ENCODE peak calls at places on chromosomes 1 and 21, in ten cellular contexts. H, C, V, F, L, W, J, P, D and O are unnamed samples.

GRCh38 chr1:64608015-64608650 is 136.7 kb upstream of the RAVER2 start:
- DNase-seq in H (no peak), C (no peak), V (no peak), F (no peak), L (no peak), W (no peak), J (no peak), P (no peak), D (peak), O (no peak)

GRCh38 chr21:35048706-35049617 is at the start of gene RUNX1:
- DNase-seq in H (peak), C (peak), V (no peak), F (no peak), L (no peak), W (peak), J (peak), P (peak), D (no peak), O (peak)

GRCh38 chr1:67052741-67053534 is 1.0 kb downstream of the SLC35D1 start:
- DNase-seq in H (peak), C (peak), V (peak), F (peak), L (peak), W (peak), J (peak), P (peak), D (peak), O (peak)

GRCh38 chr21:19683492-19683891 is 1279.9 kb upstream of the TMPRSS15 start:
- DNase-seq in H (no peak), C (no peak), V (no peak), F (no peak), L (no peak), W (no peak), J (no peak), P (no peak), D (no peak), O (no peak)

GRCh38 chr1:95352767-95353166 is 118.8 kb downstream of the RWDD3 start:
- DNase-seq in H (no peak), C (no peak), V (no peak), F (no peak), L (no peak), W (no peak), J (peak), P (peak), D (peak), O (no peak)

GRCh38 chr1:167905182-167905581 is 8.8 kb downstream of the ADCY10 start:
- DNase-seq in H (no peak), C (no peak), V (no peak), F (no peak), L (no peak), W (no peak), J (no peak), P (no peak), D (no peak), O (no peak)

GRCh38 chr1:46535063-46535462 is 16.4 kb downstream of the KNCN start:
- DNase-seq in H (no peak), C (no peak), V (no peak), F (no peak), L (peak), W (peak), J (peak), P (no peak), D (no peak), O (peak)

GRCh38 chr21:15127437-15127836 is 62.6 kb upstream of the NRIP1 start:
- DNase-seq in H (no peak), C (no peak), V (no peak), F (no peak), L (no peak), W (no peak), J (no peak), P (no peak), D (no peak), O (no peak)

GRCh38 chr1:60280256-60280655 is 206.7 kb upstream of the C1orf87 start:
- DNase-seq in H (no peak), C (no peak), V (no peak), F (peak), L (no peak), W (no peak), J (no peak), P (no peak), D (no peak), O (no peak)

GRCh38 chr1:185421485-185422100 is 104.5 kb upstream of the IVNS1ABP start:
- DNase-seq in H (no peak), C (no peak), V (no peak), F (no peak), L (no peak), W (no peak), J (no peak), P (no peak), D (no peak), O (no peak)

GRCh38 chr1:229114315-229114714 is 156.6 kb upstream of the RAB4A start:
- DNase-seq in H (no peak), C (no peak), V (peak), F (no peak), L (peak), W (no peak), J (no peak), P (no peak), D (no peak), O (no peak)

GRCh38 chr1:24955161-24955560 is 25.1 kb upstream of the RUNX3 start:
- DNase-seq in H (no peak), C (no peak), V (no peak), F (no peak), L (no peak), W (no peak), J (no peak), P (no peak), D (no peak), O (no peak)

GRCh38 chr1:67377253-67377652 is 52.9 kb downstream of the SERBP1 start:
- DNase-seq in H (no peak), C (no peak), V (no peak), F (no peak), L (no peak), W (no peak), J (no peak), P (no peak), D (no peak), O (peak)

GRCh38 chr1:186234976-186235686 is 139.9 kb downstream of the TPR start:
- DNase-seq in H (no peak), C (no peak), V (no peak), F (no peak), L (no peak), W (no peak), J (no peak), P (no peak), D (no peak), O (peak)

GRCh38 chr1:207047529-207047928 is 3.5 kb downstream of the YOD1 start:
- DNase-seq in H (no peak), C (no peak), V (no peak), F (no peak), L (no peak), W (no peak), J (no peak), P (no peak), D (no peak), O (peak)

GRCh38 chr1:84849312-84849711 is 43.7 kb downstream of the LPAR3 start:
- DNase-seq in H (no peak), C (no peak), V (no peak), F (no peak), L (no peak), W (no peak), J (no peak), P (no peak), D (no peak), O (no peak)

GRCh38 chr1:110581637-110582036 is 24.5 kb downstream of the KCNA2 start:
- DNase-seq in H (no peak), C (no peak), V (no peak), F (no peak), L (no peak), W (no peak), J (no peak), P (no peak), D (no peak), O (no peak)

GRCh38 chr1:16145988-16146887 is 9.6 kb downstream of the EPHA2 start:
- DNase-seq in H (no peak), C (no peak), V (peak), F (peak), L (peak), W (peak), J (peak), P (peak), D (peak), O (peak)

GRCh38 chr1:176770066-176770465 is 307.1 kb downstream of the PAPPA2 start:
- DNase-seq in H (no peak), C (no peak), V (no peak), F (no peak), L (no peak), W (no peak), J (no peak), P (no peak), D (no peak), O (no peak)

GRCh38 chr1:23184203-23184602 is 15.5 kb upstream of the LUZP1 start:
- DNase-seq in H (no peak), C (no peak), V (no peak), F (no peak), L (no peak), W (no peak), J (no peak), P (no peak), D (no peak), O (no peak)

GRCh38 chr1:232754930-232755329 is 50.3 kb upstream of the MAP10 start:
- DNase-seq in H (no peak), C (no peak), V (no peak), F (no peak), L (no peak), W (no peak), J (no peak), P (no peak), D (no peak), O (no peak)

GRCh38 chr1:44134071-44134920 is 7.1 kb downstream of the KLF18 start:
- DNase-seq in H (no peak), C (no peak), V (no peak), F (no peak), L (no peak), W (no peak), J (no peak), P (no peak), D (no peak), O (no peak)

GRCh38 chr1:44131411-44131810 is 10.0 kb downstream of the KLF18 start:
- DNase-seq in H (no peak), C (no peak), V (no peak), F (no peak), L (no peak), W (no peak), J (no peak), P (no peak), D (no peak), O (no peak)

DNA sequence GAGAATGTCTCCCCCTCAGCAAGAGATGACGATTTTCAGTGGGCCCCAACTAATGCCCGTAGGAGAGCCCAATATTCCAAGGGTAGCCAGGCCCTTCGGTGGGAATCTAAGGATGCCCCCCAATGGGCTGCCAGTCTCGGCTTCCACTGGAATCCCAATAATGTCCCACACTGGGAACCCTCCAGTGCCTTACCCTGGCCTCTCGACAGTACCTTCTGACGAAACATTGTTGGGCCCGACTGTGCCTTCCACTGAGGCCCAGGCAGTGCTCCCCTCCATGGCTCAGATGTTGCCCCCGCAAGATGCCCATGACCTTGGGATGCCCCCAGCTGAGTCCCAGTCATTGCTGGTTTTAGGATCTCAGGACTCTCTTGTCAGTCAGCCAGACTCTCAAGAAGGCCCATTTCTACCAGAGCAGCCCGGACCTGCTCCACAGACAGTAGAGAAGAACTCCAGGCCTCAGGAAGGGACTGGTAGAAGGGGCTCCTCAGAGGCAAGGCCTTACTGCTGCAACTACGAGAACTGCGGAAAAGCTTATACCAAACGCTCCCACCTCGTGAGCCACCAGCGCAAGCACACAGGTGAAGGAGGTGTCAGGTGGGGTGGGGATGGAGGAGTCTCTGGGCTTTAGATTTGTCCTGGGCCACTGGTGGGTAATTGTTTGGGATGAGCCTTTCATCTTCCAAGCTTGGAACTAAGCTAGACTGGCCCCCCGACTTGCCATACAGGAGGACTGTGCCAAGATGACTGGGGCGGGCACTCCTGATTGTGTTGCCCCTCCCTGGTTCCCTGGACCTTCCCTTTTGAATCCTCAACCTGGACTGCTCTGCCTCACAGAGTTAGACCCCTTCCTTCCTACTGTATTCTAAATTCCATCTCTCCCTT is 11.2 kb downstream of the KLF17 start:
- DNase-seq in H (no peak), C (no peak), V (no peak), F (no peak), L (no peak), W (no peak), J (no peak), P (no peak), D (no peak), O (no peak)
- TF ChIP-seq POLR2A in H (no peak), C (no peak), V (no peak), F (no peak), L (no peak), W (no peak), J (no peak), P (no peak), D (no peak), O (no peak)

GRCh38 chr1:58815069-58815679 is 31.3 kb upstream of the JUN start:
- DNase-seq in H (peak), C (peak), V (peak), F (peak), L (peak), W (peak), J (peak), P (peak), D (peak), O (peak)

GRCh38 chr1:58813801-58814200 is 30.0 kb upstream of the JUN start:
- DNase-seq in H (no peak), C (no peak), V (no peak), F (no peak), L (no peak), W (no peak), J (no peak), P (no peak), D (no peak), O (no peak)

GRCh38 chr1:58813361-58813760 is 29.5 kb upstream of the JUN start:
- DNase-seq in H (no peak), C (no peak), V (no peak), F (no peak), L (no peak), W (no peak), J (no peak), P (no peak), D (no peak), O (no peak)

GRCh38 chr1:58815680-58816071 is 31.8 kb upstream of the JUN start:
- DNase-seq in H (no peak), C (no peak), V (no peak), F (no peak), L (peak), W (peak), J (no peak), P (no peak), D (peak), O (peak)

GRCh38 chr1:58814251-58815068 is 30.6 kb upstream of the JUN start:
- DNase-seq in H (no peak), C (no peak), V (peak), F (peak), L (no peak), W (peak), J (peak), P (peak), D (peak), O (peak)
- TF ChIP-seq POLR2A in H (no peak), C (no peak), V (no peak), F (no peak), L (no peak), W (peak), J (no peak), P (no peak), D (no peak), O (no peak)

GRCh38 chr1:1399187-1399869 is at the start of gene CCNL2:
- DNase-seq in H (peak), C (peak), V (peak), F (peak), L (peak), W (peak), J (peak), P (peak), D (peak), O (peak)
- TF ChIP-seq POLR2A in H (peak), C (no peak), V (peak), F (no peak), L (peak), W (peak), J (no peak), P (peak), D (peak), O (peak)

DNA sequence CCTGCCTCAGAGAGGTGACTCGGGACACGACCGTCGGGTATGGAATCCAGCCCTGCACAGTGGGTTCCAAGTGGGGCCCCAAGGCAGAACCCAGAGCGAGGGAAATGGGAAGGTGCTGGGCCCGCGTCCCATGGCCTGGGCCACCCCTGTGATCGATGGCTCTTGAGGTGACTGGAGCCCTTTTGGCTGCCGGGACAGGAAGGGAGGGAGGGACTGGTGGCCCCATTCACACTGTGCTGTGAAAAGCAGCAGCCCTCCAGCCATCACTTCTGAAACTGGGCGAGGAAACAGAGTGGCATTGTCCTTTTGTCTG is 110.4 kb upstream of the IFFO2 start:
- DNase-seq in H (no peak), C (no peak), V (no peak), F (no peak), L (no peak), W (no peak), J (no peak), P (no peak), D (no peak), O (no peak)
- TF ChIP-seq POLR2A in H (no peak), C (no peak), V (no peak), F (no peak), L (no peak), W (no peak), J (no peak), P (no peak), D (no peak), O (no peak)

DNA sequence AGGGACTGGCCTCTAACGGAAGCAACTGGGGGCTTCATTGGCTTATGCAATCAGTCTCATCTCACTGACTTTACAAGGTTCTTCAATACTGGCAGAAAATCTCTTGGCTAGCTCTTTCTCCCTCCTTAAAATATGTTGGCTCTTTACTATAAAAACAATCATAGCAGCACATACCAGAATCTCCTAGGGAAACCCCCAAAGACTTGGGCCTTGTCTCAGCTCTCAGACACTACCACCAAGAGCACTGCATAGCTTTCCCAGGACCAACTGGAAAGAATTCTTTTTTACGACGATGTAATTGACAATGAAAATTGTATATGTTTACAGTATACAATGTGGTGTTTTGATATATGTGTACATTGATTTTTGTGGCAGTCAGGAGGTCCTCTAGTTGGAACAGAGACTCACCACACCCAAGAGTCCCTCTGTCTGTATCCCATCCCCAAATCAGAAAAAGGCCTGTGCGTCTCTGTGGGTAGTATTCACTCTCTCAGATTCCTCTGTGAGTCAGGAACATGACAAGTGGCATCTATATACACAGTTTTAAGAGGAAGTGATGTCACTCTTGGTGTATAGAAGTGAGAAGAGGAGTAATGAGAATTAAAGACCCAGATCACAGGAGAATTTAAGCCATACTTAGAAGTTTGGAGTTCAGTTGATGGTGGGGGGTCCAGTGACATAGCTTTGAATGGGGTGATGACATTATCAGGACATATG is 21.1 kb downstream of the SMAP2 start:
- DNase-seq in H (no peak), C (no peak), V (no peak), F (no peak), L (no peak), W (no peak), J (no peak), P (no peak), D (no peak), O (no peak)
- TF ChIP-seq POLR2A in H (peak), C (peak), V (no peak), F (no peak), L (no peak), W (peak), J (no peak), P (no peak), D (no peak), O (no peak)

GRCh38 chr1:243422362-243422761 is 166.5 kb downstream of the SDCCAG8 start:
- DNase-seq in H (no peak), C (no peak), V (no peak), F (no peak), L (no peak), W (no peak), J (no peak), P (no peak), D (no peak), O (no peak)
- TF ChIP-seq POLR2A in H (no peak), C (no peak), V (no peak), F (no peak), L (no peak), W (no peak), J (no peak), P (no peak), D (no peak), O (no peak)

DNA sequence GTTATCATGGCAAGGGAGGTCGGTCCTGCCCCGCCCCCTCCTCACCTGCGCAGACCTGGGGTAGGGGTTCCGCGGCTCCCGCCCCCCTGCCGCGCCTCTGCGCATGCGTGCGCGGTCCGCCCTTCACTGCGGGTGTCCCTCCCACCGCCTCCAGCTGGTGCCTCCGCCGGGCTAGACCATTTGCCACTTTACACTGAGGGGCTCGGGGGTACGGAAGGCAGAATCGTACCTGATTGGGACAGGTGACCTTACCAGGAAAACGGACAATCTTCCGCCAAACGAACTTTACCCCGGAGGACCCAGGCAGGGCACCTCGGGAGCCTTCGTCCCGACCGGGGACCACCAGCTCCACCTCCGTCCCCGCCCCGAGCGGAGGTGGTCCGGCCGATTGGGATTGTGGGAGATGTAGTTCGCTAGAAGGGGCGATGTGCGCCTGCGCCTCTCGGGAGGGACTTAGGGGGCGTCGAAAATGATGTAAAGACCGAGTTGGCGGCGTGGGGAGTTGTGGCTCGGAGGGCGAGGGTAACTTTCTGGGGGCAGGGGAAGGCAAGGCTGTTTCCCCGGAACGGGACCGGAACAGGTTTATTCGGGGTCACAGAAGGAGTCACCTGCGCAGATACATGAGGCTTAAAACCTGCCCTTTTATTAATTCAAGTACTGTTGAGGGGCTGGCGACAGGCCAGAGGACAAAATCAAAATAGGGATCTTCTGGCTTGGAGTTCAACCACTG is at the start of gene DNAJC28:
- DNase-seq in H (peak), C (peak), V (peak), F (peak), L (peak), W (peak), J (peak), P (peak), D (peak), O (peak)
- TF ChIP-seq POLR2A in H (peak), C (no peak), V (no peak), F (no peak), L (peak), W (peak), J (no peak), P (peak), D (peak), O (peak)

DNA sequence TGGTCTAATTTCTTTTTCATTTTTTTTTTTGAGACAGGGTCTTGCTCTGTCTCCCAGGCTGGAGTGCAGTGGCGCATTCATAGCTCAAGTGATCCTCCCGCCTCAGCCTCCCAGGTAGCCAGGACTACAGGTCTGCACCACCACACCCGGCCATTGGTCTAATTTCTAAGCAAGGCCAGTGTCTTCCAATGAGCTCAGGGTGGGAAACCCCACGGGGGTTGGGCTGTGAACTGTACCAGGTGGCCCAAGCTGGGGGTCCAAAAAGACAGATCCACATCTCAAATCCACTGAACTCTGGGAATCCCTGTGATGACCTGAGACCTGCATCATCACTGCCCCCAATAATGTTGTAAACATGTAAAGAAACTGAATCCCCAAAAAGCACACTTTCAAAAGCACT is 79.5 kb downstream of the BCAR3 start:
- DNase-seq in H (no peak), C (no peak), V (no peak), F (no peak), L (no peak), W (no peak), J (no peak), P (no peak), D (no peak), O (no peak)
- TF ChIP-seq POLR2A in H (no peak), C (no peak), V (no peak), F (no peak), L (no peak), W (no peak), J (no peak), P (no peak), D (no peak), O (no peak)